ENCODE peak calls at places on chromosome 10, in nine cellular contexts. One of them, this sample, is unnamed.

GRCh38 chr10:102422586-102423129 is 2.0 kb downstream of the FBXL15 start:
- DNase-seq in lower leg skin: peak
- DNase-seq in NB4: peak
- DNase-seq in testis: peak
- DNase-seq in IMR-90: peak
- DNase-seq in A549: peak
- DNase-seq in erythroblast: peak
- DNase-seq in gastrocnemius medialis: peak
- DNase-seq in uterus: peak
- DNase-seq in this sample: no peak

GRCh38 chr10:60704480-60704879 is 73.8 kb upstream of the CDK1 start:
- DNase-seq in lower leg skin: no peak
- DNase-seq in NB4: no peak
- DNase-seq in testis: no peak
- DNase-seq in IMR-90: no peak
- DNase-seq in A549: no peak
- DNase-seq in erythroblast: no peak
- DNase-seq in gastrocnemius medialis: no peak
- DNase-seq in uterus: no peak
- DNase-seq in this sample: no peak

GRCh38 chr10:78672898-78673297 is 395.9 kb upstream of the ZMIZ1 start:
- DNase-seq in lower leg skin: no peak
- DNase-seq in NB4: no peak
- DNase-seq in testis: no peak
- DNase-seq in IMR-90: peak
- DNase-seq in A549: no peak
- DNase-seq in erythroblast: no peak
- DNase-seq in gastrocnemius medialis: no peak
- DNase-seq in uterus: no peak
- DNase-seq in this sample: peak

GRCh38 chr10:119207713-119208552 is 562 bp downstream of the GRK5 start:
- DNase-seq in lower leg skin: peak
- DNase-seq in NB4: peak
- DNase-seq in testis: peak
- DNase-seq in IMR-90: peak
- DNase-seq in A549: peak
- DNase-seq in erythroblast: peak
- DNase-seq in gastrocnemius medialis: peak
- DNase-seq in uterus: peak
- DNase-seq in this sample: peak

GRCh38 chr10:71394926-71395562 is 1.7 kb upstream of the CDH23 start:
- DNase-seq in lower leg skin: peak
- DNase-seq in NB4: no peak
- DNase-seq in testis: no peak
- DNase-seq in IMR-90: no peak
- DNase-seq in A549: no peak
- DNase-seq in erythroblast: no peak
- DNase-seq in gastrocnemius medialis: no peak
- DNase-seq in uterus: no peak
- DNase-seq in this sample: no peak

GRCh38 chr10:12701696-12702095 is 299.8 kb downstream of the CCDC3 start:
- DNase-seq in lower leg skin: no peak
- DNase-seq in NB4: no peak
- DNase-seq in testis: no peak
- DNase-seq in IMR-90: peak
- DNase-seq in A549: no peak
- DNase-seq in erythroblast: no peak
- DNase-seq in gastrocnemius medialis: no peak
- DNase-seq in uterus: no peak
- DNase-seq in this sample: no peak

GRCh38 chr10:100006241-100006886 is 3.4 kb downstream of the DNMBP start:
- DNase-seq in lower leg skin: no peak
- DNase-seq in NB4: peak
- DNase-seq in testis: no peak
- DNase-seq in IMR-90: peak
- DNase-seq in A549: peak
- DNase-seq in erythroblast: peak
- DNase-seq in gastrocnemius medialis: no peak
- DNase-seq in uterus: peak
- DNase-seq in this sample: peak

GRCh38 chr10:72044417-72045041 is 43.8 kb downstream of the SPOCK2 start:
- DNase-seq in lower leg skin: no peak
- DNase-seq in NB4: no peak
- DNase-seq in testis: peak
- DNase-seq in IMR-90: peak
- DNase-seq in A549: no peak
- DNase-seq in erythroblast: no peak
- DNase-seq in gastrocnemius medialis: peak
- DNase-seq in uterus: peak
- DNase-seq in this sample: no peak

GRCh38 chr10:102744374-102745051 is 765 bp downstream of the WBP1L start:
- DNase-seq in lower leg skin: peak
- DNase-seq in NB4: no peak
- DNase-seq in testis: peak
- DNase-seq in IMR-90: peak
- DNase-seq in A549: no peak
- DNase-seq in erythroblast: peak
- DNase-seq in gastrocnemius medialis: no peak
- DNase-seq in uterus: no peak
- DNase-seq in this sample: no peak

GRCh38 chr10:105952153-105952552 is 1212.4 kb downstream of the SORCS1 start:
- DNase-seq in lower leg skin: no peak
- DNase-seq in NB4: peak
- DNase-seq in testis: no peak
- DNase-seq in IMR-90: peak
- DNase-seq in A549: no peak
- DNase-seq in erythroblast: no peak
- DNase-seq in gastrocnemius medialis: no peak
- DNase-seq in uterus: no peak
- DNase-seq in this sample: no peak

GRCh38 chr10:44946201-44946600 is 13.4 kb upstream of the RASSF4 start:
- DNase-seq in lower leg skin: no peak
- DNase-seq in NB4: peak
- DNase-seq in testis: no peak
- DNase-seq in IMR-90: peak
- DNase-seq in A549: no peak
- DNase-seq in erythroblast: no peak
- DNase-seq in gastrocnemius medialis: no peak
- DNase-seq in uterus: no peak
- DNase-seq in this sample: no peak

GRCh38 chr10:53957401-53957800 is 843.6 kb downstream of the PCDH15 start:
- DNase-seq in lower leg skin: no peak
- DNase-seq in NB4: no peak
- DNase-seq in testis: peak
- DNase-seq in IMR-90: no peak
- DNase-seq in A549: no peak
- DNase-seq in erythroblast: no peak
- DNase-seq in gastrocnemius medialis: no peak
- DNase-seq in uterus: no peak
- DNase-seq in this sample: no peak

GRCh38 chr10:119349937-119350513 is 142.7 kb downstream of the GRK5 start:
- DNase-seq in lower leg skin: no peak
- DNase-seq in NB4: no peak
- DNase-seq in testis: no peak
- DNase-seq in IMR-90: no peak
- DNase-seq in A549: no peak
- DNase-seq in erythroblast: no peak
- DNase-seq in gastrocnemius medialis: no peak
- DNase-seq in uterus: no peak
- DNase-seq in this sample: no peak

GRCh38 chr10:108598320-108598695 is 1325.0 kb downstream of the XPNPEP1 start:
- DNase-seq in lower leg skin: no peak
- DNase-seq in NB4: no peak
- DNase-seq in testis: no peak
- DNase-seq in IMR-90: no peak
- DNase-seq in A549: no peak
- DNase-seq in erythroblast: no peak
- DNase-seq in gastrocnemius medialis: no peak
- DNase-seq in uterus: no peak
- DNase-seq in this sample: no peak

GRCh38 chr10:12191715-12192114 is 4.0 kb downstream of the NUDT5 start:
- DNase-seq in lower leg skin: no peak
- DNase-seq in NB4: no peak
- DNase-seq in testis: no peak
- DNase-seq in IMR-90: no peak
- DNase-seq in A549: no peak
- DNase-seq in erythroblast: no peak
- DNase-seq in gastrocnemius medialis: no peak
- DNase-seq in uterus: no peak
- DNase-seq in this sample: no peak

GRCh38 chr10:86372785-86373239 is 6.2 kb upstream of the GRID1 start:
- DNase-seq in lower leg skin: peak
- DNase-seq in NB4: no peak
- DNase-seq in testis: no peak
- DNase-seq in IMR-90: no peak
- DNase-seq in A549: no peak
- DNase-seq in erythroblast: no peak
- DNase-seq in gastrocnemius medialis: no peak
- DNase-seq in uterus: peak
- DNase-seq in this sample: no peak

GRCh38 chr10:94287331-94287730 is 75.4 kb downstream of the NOC3L start:
- DNase-seq in lower leg skin: no peak
- DNase-seq in NB4: no peak
- DNase-seq in testis: no peak
- DNase-seq in IMR-90: no peak
- DNase-seq in A549: no peak
- DNase-seq in erythroblast: no peak
- DNase-seq in gastrocnemius medialis: no peak
- DNase-seq in uterus: no peak
- DNase-seq in this sample: no peak

GRCh38 chr10:122132882-122133634 is 138.0 kb upstream of the BTBD16 start:
- DNase-seq in lower leg skin: peak
- DNase-seq in NB4: peak
- DNase-seq in testis: no peak
- DNase-seq in IMR-90: no peak
- DNase-seq in A549: no peak
- DNase-seq in erythroblast: no peak
- DNase-seq in gastrocnemius medialis: no peak
- DNase-seq in uterus: no peak
- DNase-seq in this sample: no peak
- TF ChIP-seq POLR2A in lower leg skin: no peak
- TF ChIP-seq POLR2A in NB4: no peak
- TF ChIP-seq POLR2A in testis: no peak
- TF ChIP-seq POLR2A in IMR-90: no peak
- TF ChIP-seq POLR2A in A549: no peak
- TF ChIP-seq POLR2A in erythroblast: no peak
- TF ChIP-seq POLR2A in gastrocnemius medialis: no peak
- TF ChIP-seq POLR2A in uterus: no peak
- TF ChIP-seq POLR2A in this sample: no peak

GRCh38 chr10:122115874-122116273 is 126.9 kb downstream of the TACC2 start:
- DNase-seq in lower leg skin: no peak
- DNase-seq in NB4: peak
- DNase-seq in testis: no peak
- DNase-seq in IMR-90: no peak
- DNase-seq in A549: no peak
- DNase-seq in erythroblast: no peak
- DNase-seq in gastrocnemius medialis: no peak
- DNase-seq in uterus: no peak
- DNase-seq in this sample: no peak

GRCh38 chr10:122113161-122113944 is 124.4 kb downstream of the TACC2 start:
- DNase-seq in lower leg skin: peak
- DNase-seq in NB4: peak
- DNase-seq in testis: peak
- DNase-seq in IMR-90: peak
- DNase-seq in A549: peak
- DNase-seq in erythroblast: peak
- DNase-seq in gastrocnemius medialis: peak
- DNase-seq in uterus: peak
- DNase-seq in this sample: peak

GRCh38 chr10:122114156-122114747 is 125.3 kb downstream of the TACC2 start:
- DNase-seq in lower leg skin: no peak
- DNase-seq in NB4: no peak
- DNase-seq in testis: no peak
- DNase-seq in IMR-90: peak
- DNase-seq in A549: no peak
- DNase-seq in erythroblast: no peak
- DNase-seq in gastrocnemius medialis: no peak
- DNase-seq in uterus: no peak
- DNase-seq in this sample: no peak

GRCh38 chr10:122112021-122112616 is 123.2 kb downstream of the TACC2 start:
- DNase-seq in lower leg skin: no peak
- DNase-seq in NB4: peak
- DNase-seq in testis: peak
- DNase-seq in IMR-90: peak
- DNase-seq in A549: no peak
- DNase-seq in erythroblast: no peak
- DNase-seq in gastrocnemius medialis: no peak
- DNase-seq in uterus: no peak
- DNase-seq in this sample: no peak

DNA sequence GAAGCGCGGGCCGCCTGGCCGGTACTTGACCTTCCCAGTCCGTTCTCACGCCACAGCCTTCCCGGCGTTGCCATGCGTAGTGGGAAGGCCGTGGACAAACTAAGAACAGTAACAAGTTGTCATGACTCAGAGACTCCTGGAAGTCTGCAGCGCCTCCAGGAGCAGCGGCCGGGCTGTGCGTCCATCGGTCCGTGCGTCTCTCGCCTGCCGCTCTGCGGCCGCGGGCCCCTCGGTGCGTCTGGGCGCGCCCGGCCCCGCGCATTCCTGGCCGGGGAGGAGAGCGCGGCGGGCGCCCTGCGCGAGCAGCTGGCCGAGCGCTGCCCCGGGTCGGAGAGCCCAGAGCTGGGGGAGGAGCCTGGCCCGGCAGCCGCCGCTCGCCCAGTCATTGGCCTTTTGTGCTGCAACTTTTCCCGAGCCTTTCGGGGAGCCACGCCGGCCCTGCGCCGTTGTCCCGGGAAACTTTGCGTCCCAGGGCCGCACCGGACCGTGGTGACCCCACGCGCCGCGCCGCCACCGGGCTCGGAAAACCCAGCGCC is 123.7 kb downstream of the TACC2 start:
- DNase-seq in lower leg skin: peak
- DNase-seq in NB4: peak
- DNase-seq in testis: peak
- DNase-seq in IMR-90: peak
- DNase-seq in A549: peak
- DNase-seq in erythroblast: peak
- DNase-seq in gastrocnemius medialis: peak
- DNase-seq in uterus: peak
- DNase-seq in this sample: peak
- TF ChIP-seq POLR2A in lower leg skin: no peak
- TF ChIP-seq POLR2A in NB4: no peak
- TF ChIP-seq POLR2A in testis: no peak
- TF ChIP-seq POLR2A in IMR-90: peak
- TF ChIP-seq POLR2A in A549: peak
- TF ChIP-seq POLR2A in erythroblast: no peak
- TF ChIP-seq POLR2A in gastrocnemius medialis: peak
- TF ChIP-seq POLR2A in uterus: peak
- TF ChIP-seq POLR2A in this sample: peak

GRCh38 chr10:68154211-68154497 is 44.9 kb downstream of the MYPN start:
- DNase-seq in lower leg skin: no peak
- DNase-seq in NB4: no peak
- DNase-seq in testis: peak
- DNase-seq in IMR-90: peak
- DNase-seq in A549: no peak
- DNase-seq in erythroblast: peak
- DNase-seq in gastrocnemius medialis: no peak
- DNase-seq in uterus: peak
- DNase-seq in this sample: peak
- TF ChIP-seq POLR2A in lower leg skin: no peak
- TF ChIP-seq POLR2A in NB4: no peak
- TF ChIP-seq POLR2A in testis: no peak
- TF ChIP-seq POLR2A in IMR-90: no peak
- TF ChIP-seq POLR2A in A549: no peak
- TF ChIP-seq POLR2A in erythroblast: no peak
- TF ChIP-seq POLR2A in gastrocnemius medialis: no peak
- TF ChIP-seq POLR2A in uterus: no peak
- TF ChIP-seq POLR2A in this sample: no peak

GRCh38 chr10:34219860-34220518 is 595.1 kb downstream of the PARD3 start:
- DNase-seq in lower leg skin: no peak
- DNase-seq in NB4: no peak
- DNase-seq in testis: no peak
- DNase-seq in IMR-90: no peak
- DNase-seq in A549: no peak
- DNase-seq in erythroblast: no peak
- DNase-seq in gastrocnemius medialis: no peak
- DNase-seq in uterus: no peak
- DNase-seq in this sample: no peak
- TF ChIP-seq POLR2A in lower leg skin: no peak
- TF ChIP-seq POLR2A in NB4: no peak
- TF ChIP-seq POLR2A in testis: no peak
- TF ChIP-seq POLR2A in IMR-90: no peak
- TF ChIP-seq POLR2A in A549: no peak
- TF ChIP-seq POLR2A in erythroblast: no peak
- TF ChIP-seq POLR2A in gastrocnemius medialis: no peak
- TF ChIP-seq POLR2A in uterus: no peak
- TF ChIP-seq POLR2A in this sample: no peak